ENCODE peak calls at places on chromosomes 13 and 19, in eight cellular contexts. T, F, J, H, D, G, U and C are unnamed samples.

GRCh38 chr13:112729408-112729807 is 39.6 kb downstream of the ATP11A start:
- DNase-seq in T (no peak), J (no peak), G (no peak), H (no peak), U (no peak), F (no peak), D (no peak), C (no peak)

GRCh38 chr13:34833562-34834182 is 108.4 kb upstream of the NBEA start:
- DNase-seq in J (no peak), T (no peak), G (peak; percentile 20), D (no peak), H (no peak), U (no peak), F (no peak), C (no peak)

GRCh38 chr13:46165485-46166220 is 16.3 kb downstream of the LCP1 start:
- DNase-seq in D (peak; percentile 54), J (no peak), G (no peak), T (peak; percentile 34), F (no peak), H (no peak), U (no peak), C (no peak)

GRCh38 chr19:41302624-41303351 is 7.2 kb upstream of the CCDC97 start:
- DNase-seq in G (no peak), D (peak; percentile 73), T (peak; percentile 62), H (no peak), U (no peak), J (no peak), F (no peak), C (no peak)

GRCh38 chr19:29909545-29909944 is 32.5 kb upstream of the URI1 start:
- DNase-seq in U (no peak), G (peak; percentile 4), J (no peak), H (no peak), T (no peak), D (no peak), F (no peak), C (no peak)

GRCh38 chr13:112967666-112968379 is 1.2 kb upstream of the MCF2L start:
- DNase-seq in G (peak; percentile 50), D (no peak), H (no peak), U (no peak), T (no peak), F (no peak), J (no peak), C (no peak)

GRCh38 chr19:13208964-13209796 is 59.0 kb downstream of the IER2 start:
- DNase-seq in G (no peak), J (no peak), U (no peak), T (peak; percentile 57), H (no peak), D (no peak), F (no peak), C (no peak)

GRCh38 chr19:50728084-50728737 is 5.0 kb downstream of the CLEC11A start:
- DNase-seq in G (peak; percentile 62), U (peak; percentile 56), D (peak; percentile 70), T (peak; percentile 67), H (no peak), J (peak; percentile 49), F (peak; percentile 89), C (no peak)

GRCh38 chr13:91142572-91142971 is 204.9 kb upstream of the MIR17HG start:
- DNase-seq in U (no peak), F (no peak), T (no peak), H (no peak), J (no peak), G (peak; percentile 29), D (no peak), C (no peak)

GRCh38 chr13:84985860-84986259 is 813.4 kb downstream of the SLITRK6 start:
- DNase-seq in G (no peak), F (no peak), J (no peak), U (no peak), T (no peak), H (no peak), D (no peak), C (no peak)

GRCh38 chr13:63449549-63449948 is 2033.9 kb upstream of the PCDH20 start:
- DNase-seq in J (no peak), H (no peak), T (no peak), U (no peak), G (no peak), D (no peak), F (no peak), C (no peak)

GRCh38 chr19:18520848-18521691 is 800 bp downstream of the ELL start:
- DNase-seq in D (peak; percentile 27), T (peak; percentile 53), F (peak; percentile 33), U (no peak), H (peak; percentile 53), J (peak; percentile 67), G (no peak), C (no peak)

GRCh38 chr19:32199501-32200040 is 145.8 kb upstream of the ZNF507 start:
- DNase-seq in F (no peak), T (no peak), G (no peak), H (peak; percentile 15), D (no peak), J (no peak), U (no peak), C (no peak)

GRCh38 chr13:113981201-113981605 is 7.3 kb upstream of the C13orf46 start:
- DNase-seq in F (no peak), T (no peak), D (no peak), U (no peak), J (peak; percentile 67), H (peak; percentile 88), G (no peak), C (no peak)